ENCODE peak calls at places on chromosomes 4 and X, in five cellular contexts. One of them, this sample, is unnamed.

GRCh38 chr4:1569461-1570151 is 114.5 kb downstream of the FAM53A start:
- DNase-seq in HepG2: no peak
- DNase-seq in GM12878: no peak
- DNase-seq in A549: no peak
- DNase-seq in K562: no peak
- DNase-seq in this sample: no peak

GRCh38 chr4:142846105-142846728 is at the start of gene INPP4B:
- DNase-seq in GM12878: no peak
- DNase-seq in A549: peak; percentile 35
- DNase-seq in K562: no peak
- DNase-seq in HepG2: no peak
- DNase-seq in this sample: peak; percentile 73

GRCh38 chr4:165384186-165384585 is 5.4 kb downstream of the CPE start:
- DNase-seq in K562: no peak
- DNase-seq in HepG2: no peak
- DNase-seq in GM12878: no peak
- DNase-seq in A549: no peak
- DNase-seq in this sample: no peak

GRCh38 chr4:2395038-2395437 is 23.4 kb downstream of the ZFYVE28 start:
- DNase-seq in HepG2: no peak
- DNase-seq in K562: no peak
- DNase-seq in GM12878: no peak
- DNase-seq in A549: no peak
- DNase-seq in this sample: no peak

GRCh38 chr4:56728512-56728911 is 47.4 kb upstream of the HOPX start:
- DNase-seq in K562: peak; percentile 18
- DNase-seq in GM12878: no peak
- DNase-seq in A549: peak; percentile 11
- DNase-seq in HepG2: no peak
- DNase-seq in this sample: no peak

GRCh38 chr4:18063079-18063478 is 41.5 kb upstream of the LCORL start:
- DNase-seq in GM12878: no peak
- DNase-seq in A549: no peak
- DNase-seq in K562: no peak
- DNase-seq in HepG2: no peak
- DNase-seq in this sample: no peak

GRCh38 chr4:1819284-1819683 is 26.2 kb downstream of the FGFR3 start:
- DNase-seq in K562: no peak
- DNase-seq in HepG2: no peak
- DNase-seq in A549: no peak
- DNase-seq in GM12878: no peak
- DNase-seq in this sample: no peak

GRCh38 chr4:6680372-6681034 is 13.2 kb upstream of the S100P start:
- DNase-seq in HepG2: no peak
- DNase-seq in K562: peak; percentile 62
- DNase-seq in A549: no peak
- DNase-seq in GM12878: no peak
- DNase-seq in this sample: peak; percentile 78

GRCh38 chr4:76306882-76307669 is 543 bp downstream of the STBD1 start:
- DNase-seq in A549: peak; percentile 68
- DNase-seq in GM12878: no peak
- DNase-seq in K562: no peak
- DNase-seq in HepG2: peak; percentile 19
- DNase-seq in this sample: peak; percentile 87

GRCh38 chr4:17283832-17284231 is 228.1 kb downstream of the QDPR start:
- DNase-seq in GM12878: no peak
- DNase-seq in HepG2: no peak
- DNase-seq in A549: no peak
- DNase-seq in K562: no peak
- DNase-seq in this sample: no peak

GRCh38 chrX:43940811-43941210 is 32.4 kb downstream of the NDP start:
- DNase-seq in A549: peak; percentile 3
- DNase-seq in K562: no peak
- DNase-seq in HepG2: no peak
- DNase-seq in GM12878: no peak
- DNase-seq in this sample: peak; percentile 20

GRCh38 chrX:57918750-57919436 is 8.6 kb upstream of the ZXDA start:
- DNase-seq in K562: no peak
- DNase-seq in A549: peak; percentile 50
- DNase-seq in HepG2: peak; percentile 5
- DNase-seq in GM12878: no peak
- DNase-seq in this sample: peak; percentile 39

GRCh38 chr4:13483142-13484044 is 747 bp downstream of the RAB28 start:
- DNase-seq in HepG2: peak; percentile 13
- DNase-seq in A549: peak; percentile 41
- DNase-seq in K562: peak; percentile 37
- DNase-seq in GM12878: no peak
- DNase-seq in this sample: peak; percentile 75

GRCh38 chr4:170259631-170260153 is 169.9 kb upstream of the AADAT start:
- DNase-seq in GM12878: peak; percentile 65
- DNase-seq in A549: peak; percentile 86
- DNase-seq in K562: peak; percentile 40
- DNase-seq in HepG2: peak; percentile 92
- DNase-seq in this sample: peak; percentile 99

GRCh38 chrX:69031971-69032391 is 133.3 kb downstream of the PJA1 start:
- DNase-seq in GM12878: no peak
- DNase-seq in HepG2: no peak
- DNase-seq in A549: no peak
- DNase-seq in K562: no peak
- DNase-seq in this sample: no peak

GRCh38 chrX:39672405-39672804 is 425.4 kb downstream of the BCOR start:
- DNase-seq in A549: no peak
- DNase-seq in K562: no peak
- DNase-seq in GM12878: no peak
- DNase-seq in HepG2: no peak
- DNase-seq in this sample: no peak

GRCh38 chrX:19544693-19545305 is 29.5 kb upstream of the MAP3K15 start:
- DNase-seq in A549: peak; percentile 64
- DNase-seq in K562: peak; percentile 47
- DNase-seq in HepG2: peak; percentile 34
- DNase-seq in GM12878: no peak
- DNase-seq in this sample: peak; percentile 69

GRCh38 chr4:123250843-123251242 is 145.8 kb upstream of the SPRY1 start:
- DNase-seq in K562: no peak
- DNase-seq in GM12878: no peak
- DNase-seq in HepG2: no peak
- DNase-seq in A549: no peak
- DNase-seq in this sample: no peak

GRCh38 chrX:129238011-129238410 is 285.3 kb downstream of the SMARCA1 start:
- DNase-seq in HepG2: no peak
- DNase-seq in K562: no peak
- DNase-seq in A549: no peak
- DNase-seq in GM12878: no peak
- DNase-seq in this sample: no peak

GRCh38 chrX:110123331-110123782 is 120.4 kb downstream of the TMEM164 start:
- DNase-seq in HepG2: peak; percentile 63
- DNase-seq in GM12878: no peak
- DNase-seq in K562: no peak
- DNase-seq in A549: peak; percentile 15
- DNase-seq in this sample: no peak

GRCh38 chr4:187613089-187613839 is 382.3 kb upstream of the ZFP42 start:
- DNase-seq in A549: no peak
- DNase-seq in HepG2: no peak
- DNase-seq in K562: no peak
- DNase-seq in GM12878: no peak
- DNase-seq in this sample: no peak

GRCh38 chr4:94325835-94326234 is 16.8 kb downstream of the HPGDS start:
- DNase-seq in A549: peak; percentile 17
- DNase-seq in K562: no peak
- DNase-seq in GM12878: no peak
- DNase-seq in HepG2: no peak
- DNase-seq in this sample: peak; percentile 17

GRCh38 chr4:47374477-47374876 is 89.0 kb downstream of the COMMD8 start:
- DNase-seq in A549: no peak
- DNase-seq in GM12878: no peak
- DNase-seq in HepG2: no peak
- DNase-seq in K562: no peak
- DNase-seq in this sample: no peak

GRCh38 chr4:3704669-3705068 is 61.5 kb upstream of the ADRA2C start:
- DNase-seq in HepG2: no peak
- DNase-seq in GM12878: no peak
- DNase-seq in K562: no peak
- DNase-seq in A549: no peak
- DNase-seq in this sample: no peak
- TF ChIP-seq JUNB in HepG2: no peak
- TF ChIP-seq JUNB in GM12878: no peak
- TF ChIP-seq JUNB in K562: no peak
- TF ChIP-seq JUNB in A549: no peak
- TF ChIP-seq JUNB in this sample: no peak

GRCh38 chr4:37453361-37454262 is 209.1 kb downstream of the NWD2 start:
- DNase-seq in A549: peak; percentile 18
- DNase-seq in GM12878: no peak
- DNase-seq in HepG2: no peak
- DNase-seq in K562: peak; percentile 49
- DNase-seq in this sample: peak; percentile 81
- H3K4me2 ChIP-seq in A549: peak overlapping the region; percentile 94
- H3K4me2 ChIP-seq in GM12878: peak overlapping the region; percentile 80
- H3K4me2 ChIP-seq in HepG2: peak overlapping the region; percentile 90
- H3K4me2 ChIP-seq in K562: peak overlapping the region; percentile 59
- H3K4me2 ChIP-seq in this sample: peak overlapping the region; percentile 96

DNA sequence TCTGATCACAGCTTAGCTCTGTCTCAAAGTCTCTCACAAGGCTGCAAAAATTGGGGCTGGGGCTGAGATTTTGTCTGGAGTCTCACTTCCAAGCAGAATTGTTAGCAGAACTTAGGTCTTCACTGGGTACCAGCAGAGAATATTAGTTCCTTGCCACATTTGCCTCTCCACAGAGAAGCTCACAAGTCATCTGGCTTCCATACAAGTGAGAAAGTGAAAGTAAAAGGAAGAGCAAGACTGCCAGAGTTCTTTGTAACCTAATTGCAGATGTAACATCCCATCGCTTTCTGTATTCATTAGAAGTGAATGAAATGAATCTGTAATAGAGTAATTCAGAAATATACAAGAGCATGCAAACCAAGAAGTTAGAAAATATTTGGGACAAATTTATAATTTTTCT is 624.1 kb upstream of the GNPDA2 start:
- DNase-seq in A549: no peak
- DNase-seq in HepG2: no peak
- DNase-seq in GM12878: peak; percentile 12
- DNase-seq in K562: no peak
- DNase-seq in this sample: peak; percentile 31
- H3K4me3 ChIP-seq in A549: no peak overlapping the region
- H3K4me3 ChIP-seq in HepG2: no peak overlapping the region
- H3K4me3 ChIP-seq in GM12878: no peak overlapping the region
- H3K4me3 ChIP-seq in K562: no peak overlapping the region
- H3K4me3 ChIP-seq in this sample: no peak overlapping the region

GRCh38 chr4:110306363-110306762 is 107.9 kb upstream of the ELOVL6 start:
- DNase-seq in HepG2: no peak
- DNase-seq in K562: no peak
- DNase-seq in GM12878: no peak
- DNase-seq in A549: no peak
- DNase-seq in this sample: no peak

GRCh38 chr4:110309686-110310085 is 111.3 kb upstream of the ELOVL6 start:
- DNase-seq in A549: no peak
- DNase-seq in K562: no peak
- DNase-seq in HepG2: no peak
- DNase-seq in GM12878: no peak
- DNase-seq in this sample: no peak

GRCh38 chr4:110310795-110311194 is 112.4 kb upstream of the ELOVL6 start:
- DNase-seq in GM12878: peak; percentile 17
- DNase-seq in HepG2: no peak
- DNase-seq in K562: no peak
- DNase-seq in A549: peak; percentile 11
- DNase-seq in this sample: no peak

DNA sequence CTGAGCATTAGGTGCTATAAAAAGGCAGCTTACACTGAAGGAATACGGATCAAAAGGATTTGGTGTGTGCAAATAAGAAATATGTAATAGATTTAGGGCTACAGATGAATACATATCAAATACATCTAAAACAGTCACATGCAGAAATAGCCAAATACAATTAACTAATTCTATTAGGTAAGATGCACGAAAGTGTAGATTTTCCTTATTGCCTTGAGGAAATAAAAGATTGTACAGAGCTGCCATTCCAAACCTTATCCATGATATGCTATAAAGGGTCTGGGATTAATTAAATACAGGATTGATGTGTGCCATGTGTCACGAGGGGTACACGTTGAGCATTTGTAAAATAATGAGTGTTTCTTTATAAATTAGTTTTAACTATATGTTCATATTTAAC is 107.0 kb upstream of the ELOVL6 start:
- DNase-seq in GM12878: no peak
- DNase-seq in HepG2: no peak
- DNase-seq in K562: no peak
- DNase-seq in A549: no peak
- DNase-seq in this sample: no peak
- TF ChIP-seq JUNB in GM12878: no peak
- TF ChIP-seq JUNB in HepG2: no peak
- TF ChIP-seq JUNB in K562: no peak
- TF ChIP-seq JUNB in A549: no peak
- TF ChIP-seq JUNB in this sample: no peak

This sample was measured in GM23338.